ENCODE peak calls at places on chromosome 2, in ten cellular contexts. One of them, this sample, is unnamed.

GRCh38 chr2:42974697-42975357 is 182.4 kb upstream of the HAAO start:
- DNase-seq in right cardiac atrium: peak; percentile 94
- DNase-seq in CD4-positive, alpha-beta memory T cell: no peak
- DNase-seq in tibial nerve: peak; percentile 83
- DNase-seq in esophagus muscularis mucosa: no peak
- DNase-seq in HepG2: peak; percentile 97
- DNase-seq in left ventricle myocardium inferior: peak; percentile 79
- DNase-seq in endodermal cell: peak; percentile 95
- DNase-seq in naive thymus-derived CD4-positive, alpha-beta T cell: peak; percentile 33
- DNase-seq in mesendoderm: peak; percentile 83
- DNase-seq in this sample: peak; percentile 11

GRCh38 chr2:10550206-10551001 is 102.3 kb upstream of the ODC1 start:
- DNase-seq in right cardiac atrium: peak; percentile 72
- DNase-seq in CD4-positive, alpha-beta memory T cell: no peak
- DNase-seq in tibial nerve: no peak
- DNase-seq in esophagus muscularis mucosa: no peak
- DNase-seq in HepG2: no peak
- DNase-seq in left ventricle myocardium inferior: no peak
- DNase-seq in endodermal cell: no peak
- DNase-seq in naive thymus-derived CD4-positive, alpha-beta T cell: no peak
- DNase-seq in mesendoderm: no peak
- DNase-seq in this sample: no peak

GRCh38 chr2:96526101-96526591 is 10.4 kb upstream of the ARID5A start:
- DNase-seq in right cardiac atrium: no peak
- DNase-seq in CD4-positive, alpha-beta memory T cell: no peak
- DNase-seq in tibial nerve: no peak
- DNase-seq in esophagus muscularis mucosa: no peak
- DNase-seq in HepG2: no peak
- DNase-seq in left ventricle myocardium inferior: no peak
- DNase-seq in endodermal cell: peak; percentile 41
- DNase-seq in naive thymus-derived CD4-positive, alpha-beta T cell: no peak
- DNase-seq in mesendoderm: no peak
- DNase-seq in this sample: no peak

GRCh38 chr2:158142568-158143332 is 41.1 kb downstream of the UPP2 start:
- DNase-seq in right cardiac atrium: no peak
- DNase-seq in CD4-positive, alpha-beta memory T cell: no peak
- DNase-seq in tibial nerve: no peak
- DNase-seq in esophagus muscularis mucosa: no peak
- DNase-seq in HepG2: no peak
- DNase-seq in left ventricle myocardium inferior: no peak
- DNase-seq in endodermal cell: no peak
- DNase-seq in naive thymus-derived CD4-positive, alpha-beta T cell: no peak
- DNase-seq in mesendoderm: peak; percentile 50
- DNase-seq in this sample: no peak

GRCh38 chr2:196233033-196233807 is 61.8 kb upstream of the STK17B start:
- DNase-seq in right cardiac atrium: no peak
- DNase-seq in CD4-positive, alpha-beta memory T cell: no peak
- DNase-seq in tibial nerve: no peak
- DNase-seq in esophagus muscularis mucosa: no peak
- DNase-seq in HepG2: no peak
- DNase-seq in left ventricle myocardium inferior: no peak
- DNase-seq in endodermal cell: no peak
- DNase-seq in naive thymus-derived CD4-positive, alpha-beta T cell: no peak
- DNase-seq in mesendoderm: no peak
- DNase-seq in this sample: no peak

GRCh38 chr2:56681659-56682396 is 498.0 kb downstream of the CCDC85A start:
- DNase-seq in right cardiac atrium: no peak
- DNase-seq in CD4-positive, alpha-beta memory T cell: no peak
- DNase-seq in tibial nerve: no peak
- DNase-seq in esophagus muscularis mucosa: no peak
- DNase-seq in HepG2: no peak
- DNase-seq in left ventricle myocardium inferior: no peak
- DNase-seq in endodermal cell: no peak
- DNase-seq in naive thymus-derived CD4-positive, alpha-beta T cell: no peak
- DNase-seq in mesendoderm: no peak
- DNase-seq in this sample: no peak

GRCh38 chr2:86140969-86141392 is 34.9 kb downstream of the PTCD3 start:
- DNase-seq in right cardiac atrium: no peak
- DNase-seq in CD4-positive, alpha-beta memory T cell: no peak
- DNase-seq in tibial nerve: no peak
- DNase-seq in esophagus muscularis mucosa: no peak
- DNase-seq in HepG2: peak; percentile 64
- DNase-seq in left ventricle myocardium inferior: no peak
- DNase-seq in endodermal cell: no peak
- DNase-seq in naive thymus-derived CD4-positive, alpha-beta T cell: no peak
- DNase-seq in mesendoderm: no peak
- DNase-seq in this sample: no peak

GRCh38 chr2:16665746-16666452 is at the start of gene CYRIA:
- DNase-seq in right cardiac atrium: peak; percentile 88
- DNase-seq in CD4-positive, alpha-beta memory T cell: peak; percentile 39
- DNase-seq in tibial nerve: no peak
- DNase-seq in esophagus muscularis mucosa: peak; percentile 91
- DNase-seq in HepG2: no peak
- DNase-seq in left ventricle myocardium inferior: peak; percentile 76
- DNase-seq in endodermal cell: peak; percentile 84
- DNase-seq in naive thymus-derived CD4-positive, alpha-beta T cell: peak; percentile 16
- DNase-seq in mesendoderm: peak; percentile 30
- DNase-seq in this sample: peak; percentile 2

GRCh38 chr2:10231551-10232085 is 71.1 kb upstream of the HPCAL1 start:
- DNase-seq in right cardiac atrium: no peak
- DNase-seq in CD4-positive, alpha-beta memory T cell: no peak
- DNase-seq in tibial nerve: no peak
- DNase-seq in esophagus muscularis mucosa: no peak
- DNase-seq in HepG2: no peak
- DNase-seq in left ventricle myocardium inferior: no peak
- DNase-seq in endodermal cell: no peak
- DNase-seq in naive thymus-derived CD4-positive, alpha-beta T cell: no peak
- DNase-seq in mesendoderm: no peak
- DNase-seq in this sample: no peak

DNA sequence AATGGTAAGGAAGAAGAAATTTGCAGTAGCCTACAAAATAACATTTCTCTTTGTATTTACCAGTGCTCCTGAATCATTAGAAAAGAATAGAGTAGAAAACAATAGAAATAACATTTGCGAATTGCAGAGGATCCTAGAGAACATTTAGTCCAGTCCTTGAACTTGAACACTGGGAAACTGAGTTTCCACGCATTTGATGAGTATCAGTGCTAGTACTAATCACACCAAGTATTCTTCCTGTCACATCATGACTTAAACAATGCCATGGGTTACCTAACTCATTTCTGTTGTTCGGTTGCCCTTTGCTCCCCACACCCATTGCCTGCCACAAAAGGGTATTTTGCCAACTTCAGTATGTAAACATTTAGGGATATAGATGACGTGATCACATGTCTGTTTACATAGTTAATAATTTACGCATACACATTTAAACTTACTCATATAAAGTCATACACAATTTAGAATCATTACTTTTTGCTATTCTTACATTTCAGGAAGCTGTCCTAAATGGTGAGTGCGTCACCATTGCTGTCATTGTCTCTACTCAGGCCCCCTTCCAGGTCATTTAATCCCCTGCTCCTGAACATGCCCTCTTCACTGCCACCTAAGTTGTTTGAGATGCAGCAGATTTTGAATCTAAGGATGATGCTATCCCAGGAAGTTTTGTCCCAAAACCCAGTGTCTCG is 42.3 kb downstream of the CRIM1 start:
- DNase-seq in right cardiac atrium: no peak
- DNase-seq in CD4-positive, alpha-beta memory T cell: no peak
- DNase-seq in tibial nerve: no peak
- DNase-seq in esophagus muscularis mucosa: no peak
- DNase-seq in HepG2: peak; percentile 71
- DNase-seq in left ventricle myocardium inferior: no peak
- DNase-seq in endodermal cell: no peak
- DNase-seq in naive thymus-derived CD4-positive, alpha-beta T cell: no peak
- DNase-seq in mesendoderm: no peak
- DNase-seq in this sample: no peak
- H3K4me1 ChIP-seq in right cardiac atrium: no peaks in the 10 kb centered on the region
- H3K4me1 ChIP-seq in CD4-positive, alpha-beta memory T cell: no peaks in the 10 kb centered on the region
- H3K4me1 ChIP-seq in tibial nerve: peaks cover 7% of the 10 kb centered on the region
- H3K4me1 ChIP-seq in esophagus muscularis mucosa: peaks cover 26% of the 10 kb centered on the region
- H3K4me1 ChIP-seq in HepG2: peaks cover 26% of the 10 kb centered on the region
- H3K4me1 ChIP-seq in left ventricle myocardium inferior: peaks cover 47% of the 10 kb centered on the region
- H3K4me1 ChIP-seq in endodermal cell: peaks cover 11% of the 10 kb centered on the region
- H3K4me1 ChIP-seq in naive thymus-derived CD4-positive, alpha-beta T cell: no peaks in the 10 kb centered on the region
- H3K4me1 ChIP-seq in mesendoderm: peaks cover 16% of the 10 kb centered on the region
- H3K4me1 ChIP-seq in this sample: no peaks in the 10 kb centered on the region

GRCh38 chr2:17753803-17754663 is at the start of the genes GEN1 and SMC6:
- DNase-seq in right cardiac atrium: peak; percentile 96
- DNase-seq in CD4-positive, alpha-beta memory T cell: peak; percentile 87
- DNase-seq in tibial nerve: peak; percentile 75
- DNase-seq in esophagus muscularis mucosa: peak; percentile 96
- DNase-seq in HepG2: peak; percentile 92
- DNase-seq in left ventricle myocardium inferior: peak; percentile 90
- DNase-seq in endodermal cell: peak; percentile 97
- DNase-seq in naive thymus-derived CD4-positive, alpha-beta T cell: peak; percentile 92
- DNase-seq in mesendoderm: peak; percentile 97
- DNase-seq in this sample: peak; percentile 86
- H3K4me1 ChIP-seq in right cardiac atrium: peaks cover 3% of the 10 kb centered on the region
- H3K4me1 ChIP-seq in CD4-positive, alpha-beta memory T cell: peaks cover 31% of the 10 kb centered on the region
- H3K4me1 ChIP-seq in tibial nerve: peaks cover 15% of the 10 kb centered on the region
- H3K4me1 ChIP-seq in esophagus muscularis mucosa: peaks cover 17% of the 10 kb centered on the region
- H3K4me1 ChIP-seq in HepG2: peaks cover 54% of the 10 kb centered on the region
- H3K4me1 ChIP-seq in left ventricle myocardium inferior: peaks cover 62% of the 10 kb centered on the region
- H3K4me1 ChIP-seq in endodermal cell: peaks cover 3% of the 10 kb centered on the region
- H3K4me1 ChIP-seq in naive thymus-derived CD4-positive, alpha-beta T cell: no peaks in the 10 kb centered on the region
- H3K4me1 ChIP-seq in mesendoderm: no peaks in the 10 kb centered on the region
- H3K4me1 ChIP-seq in this sample: peaks cover 27% of the 10 kb centered on the region

GRCh38 chr2:46703588-46703987 is 212.0 kb downstream of the MCFD2 start:
- DNase-seq in right cardiac atrium: no peak
- DNase-seq in CD4-positive, alpha-beta memory T cell: no peak
- DNase-seq in tibial nerve: no peak
- DNase-seq in esophagus muscularis mucosa: no peak
- DNase-seq in HepG2: no peak
- DNase-seq in left ventricle myocardium inferior: no peak
- DNase-seq in endodermal cell: no peak
- DNase-seq in naive thymus-derived CD4-positive, alpha-beta T cell: no peak
- DNase-seq in mesendoderm: no peak
- DNase-seq in this sample: no peak

GRCh38 chr2:46707909-46708308 is 207.7 kb downstream of the MCFD2 start:
- DNase-seq in right cardiac atrium: no peak
- DNase-seq in CD4-positive, alpha-beta memory T cell: no peak
- DNase-seq in tibial nerve: no peak
- DNase-seq in esophagus muscularis mucosa: no peak
- DNase-seq in HepG2: no peak
- DNase-seq in left ventricle myocardium inferior: no peak
- DNase-seq in endodermal cell: no peak
- DNase-seq in naive thymus-derived CD4-positive, alpha-beta T cell: no peak
- DNase-seq in mesendoderm: no peak
- DNase-seq in this sample: no peak

GRCh38 chr2:46706264-46706983 is 209.2 kb downstream of the MCFD2 start:
- DNase-seq in right cardiac atrium: no peak
- DNase-seq in CD4-positive, alpha-beta memory T cell: no peak
- DNase-seq in tibial nerve: no peak
- DNase-seq in esophagus muscularis mucosa: no peak
- DNase-seq in HepG2: no peak
- DNase-seq in left ventricle myocardium inferior: no peak
- DNase-seq in endodermal cell: no peak
- DNase-seq in naive thymus-derived CD4-positive, alpha-beta T cell: no peak
- DNase-seq in mesendoderm: peak; percentile 28
- DNase-seq in this sample: no peak

GRCh38 chr2:46704593-46704992 is 211.0 kb downstream of the MCFD2 start:
- DNase-seq in right cardiac atrium: no peak
- DNase-seq in CD4-positive, alpha-beta memory T cell: no peak
- DNase-seq in tibial nerve: no peak
- DNase-seq in esophagus muscularis mucosa: no peak
- DNase-seq in HepG2: no peak
- DNase-seq in left ventricle myocardium inferior: no peak
- DNase-seq in endodermal cell: peak; percentile 76
- DNase-seq in naive thymus-derived CD4-positive, alpha-beta T cell: no peak
- DNase-seq in mesendoderm: peak; percentile 26
- DNase-seq in this sample: no peak

DNA sequence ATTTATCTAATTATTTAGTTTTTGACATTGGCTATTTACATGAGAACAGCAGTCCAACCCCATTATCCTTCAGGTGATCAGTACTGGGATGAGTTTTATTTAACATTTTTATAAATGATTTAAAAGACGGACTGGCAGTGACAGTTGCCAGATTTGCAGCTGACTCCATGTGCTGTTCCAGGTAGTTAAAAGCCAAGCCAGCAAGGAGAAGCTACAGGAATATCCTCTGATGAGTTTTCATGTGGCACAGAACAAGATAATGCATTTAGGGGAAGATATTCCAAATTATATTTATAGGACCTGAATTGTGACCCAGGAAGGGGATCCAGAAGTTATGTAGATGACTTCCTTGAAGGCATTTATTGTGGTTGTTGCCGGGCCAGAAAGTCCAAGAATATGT is 209.9 kb downstream of the MCFD2 start:
- DNase-seq in right cardiac atrium: no peak
- DNase-seq in CD4-positive, alpha-beta memory T cell: no peak
- DNase-seq in tibial nerve: no peak
- DNase-seq in esophagus muscularis mucosa: no peak
- DNase-seq in HepG2: no peak
- DNase-seq in left ventricle myocardium inferior: no peak
- DNase-seq in endodermal cell: no peak
- DNase-seq in naive thymus-derived CD4-positive, alpha-beta T cell: no peak
- DNase-seq in mesendoderm: no peak
- DNase-seq in this sample: no peak
- H3K4me1 ChIP-seq in right cardiac atrium: peaks cover 16% of the 10 kb centered on the region
- H3K4me1 ChIP-seq in CD4-positive, alpha-beta memory T cell: peaks cover 13% of the 10 kb centered on the region
- H3K4me1 ChIP-seq in tibial nerve: peaks cover 10% of the 10 kb centered on the region
- H3K4me1 ChIP-seq in esophagus muscularis mucosa: peaks cover 97% of the 10 kb centered on the region
- H3K4me1 ChIP-seq in HepG2: peaks cover 84% of the 10 kb centered on the region
- H3K4me1 ChIP-seq in left ventricle myocardium inferior: peaks cover 92% of the 10 kb centered on the region
- H3K4me1 ChIP-seq in endodermal cell: peaks cover 4% of the 10 kb centered on the region
- H3K4me1 ChIP-seq in naive thymus-derived CD4-positive, alpha-beta T cell: no peaks in the 10 kb centered on the region
- H3K4me1 ChIP-seq in mesendoderm: peaks cover 3% of the 10 kb centered on the region
- H3K4me1 ChIP-seq in this sample: no peaks in the 10 kb centered on the region

GRCh38 chr2:11746376-11746806 is at the start of gene LPIN1:
- DNase-seq in right cardiac atrium: peak; percentile 96
- DNase-seq in CD4-positive, alpha-beta memory T cell: peak; percentile 86
- DNase-seq in tibial nerve: peak; percentile 87
- DNase-seq in esophagus muscularis mucosa: peak; percentile 98
- DNase-seq in HepG2: peak; percentile 70
- DNase-seq in left ventricle myocardium inferior: peak; percentile 91
- DNase-seq in endodermal cell: peak; percentile 97
- DNase-seq in naive thymus-derived CD4-positive, alpha-beta T cell: peak; percentile 84
- DNase-seq in mesendoderm: peak; percentile 92
- DNase-seq in this sample: peak; percentile 87

GRCh38 chr2:11743846-11744553 is 2.4 kb upstream of the LPIN1 start:
- DNase-seq in right cardiac atrium: peak; percentile 97
- DNase-seq in CD4-positive, alpha-beta memory T cell: peak; percentile 91
- DNase-seq in tibial nerve: peak; percentile 90
- DNase-seq in esophagus muscularis mucosa: peak; percentile 95
- DNase-seq in HepG2: peak; percentile 90
- DNase-seq in left ventricle myocardium inferior: peak; percentile 94
- DNase-seq in endodermal cell: peak; percentile 96
- DNase-seq in naive thymus-derived CD4-positive, alpha-beta T cell: no peak
- DNase-seq in mesendoderm: peak; percentile 99
- DNase-seq in this sample: peak; percentile 59

GRCh38 chr2:11743531-11743815 is 3.0 kb upstream of the LPIN1 start:
- DNase-seq in right cardiac atrium: no peak
- DNase-seq in CD4-positive, alpha-beta memory T cell: no peak
- DNase-seq in tibial nerve: no peak
- DNase-seq in esophagus muscularis mucosa: no peak
- DNase-seq in HepG2: no peak
- DNase-seq in left ventricle myocardium inferior: no peak
- DNase-seq in endodermal cell: no peak
- DNase-seq in naive thymus-derived CD4-positive, alpha-beta T cell: no peak
- DNase-seq in mesendoderm: no peak
- DNase-seq in this sample: no peak

GRCh38 chr2:11745613-11746375 is 638 bp upstream of the LPIN1 start:
- DNase-seq in right cardiac atrium: peak; percentile 69
- DNase-seq in CD4-positive, alpha-beta memory T cell: no peak
- DNase-seq in tibial nerve: no peak
- DNase-seq in esophagus muscularis mucosa: no peak
- DNase-seq in HepG2: no peak
- DNase-seq in left ventricle myocardium inferior: no peak
- DNase-seq in endodermal cell: no peak
- DNase-seq in naive thymus-derived CD4-positive, alpha-beta T cell: no peak
- DNase-seq in mesendoderm: no peak
- DNase-seq in this sample: no peak

GRCh38 chr2:11744631-11745394 is 1.6 kb upstream of the LPIN1 start:
- DNase-seq in right cardiac atrium: peak; percentile 71
- DNase-seq in CD4-positive, alpha-beta memory T cell: no peak
- DNase-seq in tibial nerve: no peak
- DNase-seq in esophagus muscularis mucosa: no peak
- DNase-seq in HepG2: peak; percentile 79
- DNase-seq in left ventricle myocardium inferior: peak; percentile 47
- DNase-seq in endodermal cell: peak; percentile 85
- DNase-seq in naive thymus-derived CD4-positive, alpha-beta T cell: peak; percentile 36
- DNase-seq in mesendoderm: peak; percentile 89
- DNase-seq in this sample: no peak
- H3K4me1 ChIP-seq in right cardiac atrium: peaks cover 21% of the 10 kb centered on the region
- H3K4me1 ChIP-seq in CD4-positive, alpha-beta memory T cell: peaks cover 64% of the 10 kb centered on the region
- H3K4me1 ChIP-seq in tibial nerve: peaks cover 34% of the 10 kb centered on the region
- H3K4me1 ChIP-seq in esophagus muscularis mucosa: peaks cover 59% of the 10 kb centered on the region
- H3K4me1 ChIP-seq in HepG2: peaks cover 75% of the 10 kb centered on the region
- H3K4me1 ChIP-seq in left ventricle myocardium inferior: peaks cover 65% of the 10 kb centered on the region
- H3K4me1 ChIP-seq in endodermal cell: peaks cover 9% of the 10 kb centered on the region
- H3K4me1 ChIP-seq in naive thymus-derived CD4-positive, alpha-beta T cell: peaks cover 48% of the 10 kb centered on the region
- H3K4me1 ChIP-seq in mesendoderm: peaks cover 9% of the 10 kb centered on the region
- H3K4me1 ChIP-seq in this sample: peaks cover 65% of the 10 kb centered on the region